ENCODE peak calls at places on chromosomes 1 and 21, in eight cellular contexts. N, T, U, X, P, C, B and E are unnamed samples.

GRCh38 chr1:25028910-25029599 is 99.0 kb upstream of the RUNX3 start:
- DNase-seq in N (no peak), T (no peak), U (no peak), X (no peak), P (no peak), C (no peak), B (peak), E (no peak)

GRCh38 chr21:29133241-29133640 is 2.8 kb downstream of the MAP3K7CL start:
- DNase-seq in N (no peak), T (no peak), U (no peak), X (no peak), P (no peak), C (no peak), B (no peak), E (no peak)

GRCh38 chr1:57845041-57845440 is 421.2 kb upstream of the DAB1 start:
- DNase-seq in N (no peak), T (no peak), U (no peak), X (peak), P (peak), C (no peak), B (no peak), E (no peak)

GRCh38 chr21:33373451-33373850 is 29.8 kb upstream of the IFNGR2 start:
- DNase-seq in N (peak), T (no peak), U (no peak), X (no peak), P (no peak), C (no peak), B (no peak), E (no peak)

GRCh38 chr1:39214998-39215873 is 10.7 kb downstream of the MACF1 start:
- DNase-seq in N (no peak), T (no peak), U (no peak), X (no peak), P (no peak), C (peak), B (peak), E (peak)

GRCh38 chr1:161506336-161507223 is 1.3 kb downstream of the FCGR2A start:
- DNase-seq in N (peak), T (no peak), U (no peak), X (no peak), P (peak), C (no peak), B (peak), E (peak)

GRCh38 chr21:20783611-20784010 is 214.6 kb upstream of the NCAM2 start:
- DNase-seq in N (no peak), T (no peak), U (no peak), X (no peak), P (no peak), C (no peak), B (no peak), E (no peak)

GRCh38 chr1:50369830-50370229 is 53.4 kb downstream of the DMRTA2 start:
- DNase-seq in N (no peak), T (no peak), U (no peak), X (no peak), P (no peak), C (no peak), B (peak), E (no peak)

GRCh38 chr1:150272379-150272840 is at the start of gene C1orf54:
- DNase-seq in N (no peak), T (no peak), U (no peak), X (peak), P (peak), C (no peak), B (peak), E (no peak)

GRCh38 chr1:74343191-74343590 is 108.0 kb downstream of the TNNI3K start:
- DNase-seq in N (no peak), T (no peak), U (no peak), X (no peak), P (no peak), C (no peak), B (no peak), E (no peak)

GRCh38 chr1:172966844-172967540 is 83.7 kb downstream of the TNFSF18 start:
- DNase-seq in N (no peak), T (no peak), U (no peak), X (no peak), P (peak), C (no peak), B (no peak), E (no peak)

GRCh38 chr1:247885011-247885410 is 10.4 kb upstream of the OR2W3 start:
- DNase-seq in N (no peak), T (no peak), U (no peak), X (no peak), P (no peak), C (no peak), B (no peak), E (no peak)

GRCh38 chr1:40248429-40248828 is 692 bp downstream of the TMCO2 start:
- DNase-seq in N (no peak), T (no peak), U (no peak), X (no peak), P (peak), C (no peak), B (no peak), E (no peak)

GRCh38 chr21:35578831-35579470 is 481.4 kb downstream of the SETD4 start:
- DNase-seq in N (no peak), T (no peak), U (no peak), X (no peak), P (peak), C (no peak), B (no peak), E (no peak)

GRCh38 chr1:25622526-25622925 is 5.9 kb downstream of the MAN1C1 start:
- DNase-seq in N (no peak), T (no peak), U (no peak), X (no peak), P (no peak), C (no peak), B (no peak), E (no peak)

GRCh38 chr1:3773572-3774502 is 1.3 kb downstream of the SMIM1 start:
- DNase-seq in N (no peak), T (no peak), U (no peak), X (no peak), P (no peak), C (peak), B (no peak), E (no peak)

GRCh38 chr1:67557731-67558448 is 127.1 kb upstream of the GADD45A start:
- DNase-seq in N (no peak), T (no peak), U (no peak), X (no peak), P (no peak), C (no peak), B (peak), E (no peak)

GRCh38 chr1:67555487-67556296 is 125.5 kb upstream of the SERBP1 start:
- DNase-seq in N (no peak), T (no peak), U (no peak), X (no peak), P (no peak), C (no peak), B (no peak), E (no peak)

GRCh38 chr1:67551375-67551774 is 121.2 kb upstream of the SERBP1 start:
- DNase-seq in N (no peak), T (no peak), U (no peak), X (no peak), P (no peak), C (no peak), B (no peak), E (no peak)

GRCh38 chr1:67556297-67556900 is 126.2 kb upstream of the SERBP1 start:
- DNase-seq in N (no peak), T (no peak), U (no peak), X (no peak), P (no peak), C (no peak), B (no peak), E (no peak)

GRCh38 chr1:67552336-67552759 is 122.1 kb upstream of the SERBP1 start:
- DNase-seq in N (no peak), T (no peak), U (peak), X (no peak), P (no peak), C (peak), B (no peak), E (no peak)
- TF ChIP-seq CTCF in N (no peak), T (no peak), U (no peak), X (no peak), P (no peak), C (no peak), B (no peak), E (no peak)

GRCh38 chr1:23551849-23552248 is 7.5 kb downstream of the ID3 start:
- DNase-seq in N (no peak), T (no peak), U (no peak), X (no peak), P (no peak), C (no peak), B (no peak), E (no peak)
- TF ChIP-seq CTCF in N (no peak), T (no peak), U (no peak), X (no peak), P (no peak), C (no peak), B (no peak), E (no peak)

GRCh38 chr1:104125935-104126334 is 376.2 kb downstream of the AMY1C start:
- DNase-seq in N (no peak), T (no peak), U (no peak), X (no peak), P (no peak), C (no peak), B (no peak), E (no peak)

GRCh38 chr1:104125226-104125625 is 375.5 kb downstream of the AMY1C start:
- DNase-seq in N (no peak), T (no peak), U (no peak), X (no peak), P (no peak), C (no peak), B (no peak), E (no peak)

GRCh38 chr1:104120488-104120887 is 370.8 kb downstream of the AMY1C start:
- DNase-seq in N (no peak), T (no peak), U (no peak), X (no peak), P (no peak), C (no peak), B (no peak), E (no peak)
- TF ChIP-seq CTCF in N (no peak), T (no peak), U (no peak), X (no peak), P (no peak), C (no peak), B (no peak), E (no peak)

DNA sequence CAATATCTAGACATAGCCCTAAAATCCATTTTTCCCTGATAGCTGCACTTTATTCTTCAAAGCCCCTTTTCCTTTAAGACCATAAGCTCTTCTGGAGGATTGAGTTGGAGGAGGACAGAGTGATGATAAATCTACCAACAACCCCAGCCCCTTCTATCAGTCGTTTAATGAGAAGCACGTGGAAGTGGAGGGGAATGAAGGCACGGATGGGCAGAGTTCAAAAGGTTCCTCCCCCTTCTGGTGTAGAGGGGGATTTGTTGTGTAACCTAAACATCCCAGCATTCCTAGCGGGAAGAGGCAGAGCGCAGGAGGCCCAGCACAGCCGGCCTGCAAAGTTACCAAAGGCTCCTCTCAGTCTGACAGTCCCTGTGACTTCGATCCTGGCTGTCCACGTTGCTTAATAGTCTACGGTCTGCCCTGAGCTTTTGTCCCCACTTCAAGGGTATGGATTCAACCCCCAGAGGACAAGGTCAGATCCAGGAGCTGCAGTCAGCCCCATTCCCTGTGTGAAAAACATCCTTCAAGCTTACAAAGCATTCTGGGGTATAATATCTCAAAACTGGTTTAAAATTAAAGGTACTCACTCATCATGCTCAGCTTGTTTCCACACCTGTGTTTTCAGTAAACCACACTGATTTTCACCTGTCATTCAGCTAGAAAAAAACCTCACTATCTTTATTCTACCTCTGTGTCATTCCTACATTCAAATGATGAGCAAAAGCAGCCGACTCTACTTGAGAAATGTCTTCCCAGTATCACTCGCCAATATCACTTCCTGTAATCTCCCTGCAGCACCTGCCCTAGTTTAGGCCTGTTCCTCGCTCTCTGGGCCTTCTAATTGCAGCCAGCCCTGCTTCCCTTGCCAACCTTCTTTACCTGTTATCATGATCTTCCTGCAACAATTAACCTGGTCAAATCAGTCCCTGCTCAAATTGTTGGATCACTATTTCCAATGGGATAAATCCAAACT is 117.9 kb downstream of the PLPP3 start:
- DNase-seq in N (no peak), T (no peak), U (no peak), X (no peak), P (no peak), C (no peak), B (no peak), E (no peak)
- TF ChIP-seq CTCF in N (no peak), T (no peak), U (no peak), X (no peak), P (no peak), C (no peak), B (no peak), E (no peak)

GRCh38 chr21:44802396-44803153 is 955 bp upstream of the UBE2G2 start:
- DNase-seq in N (no peak), T (no peak), U (no peak), X (no peak), P (no peak), C (no peak), B (peak), E (no peak)

GRCh38 chr21:44803651-44804050 is 2.0 kb upstream of the UBE2G2 start:
- DNase-seq in N (no peak), T (no peak), U (no peak), X (no peak), P (no peak), C (no peak), B (no peak), E (no peak)

GRCh38 chr21:44800103-44800502 is 1.5 kb downstream of the UBE2G2 start:
- DNase-seq in N (no peak), T (no peak), U (peak), X (no peak), P (peak), C (no peak), B (peak), E (no peak)

GRCh38 chr21:44801468-44802395 is at the start of gene UBE2G2:
- DNase-seq in N (peak), T (no peak), U (peak), X (peak), P (peak), C (peak), B (peak), E (peak)

GRCh38 chr21:44800971-44801467 is 601 bp downstream of the UBE2G2 start:
- DNase-seq in N (no peak), T (no peak), U (no peak), X (no peak), P (peak), C (no peak), B (peak), E (peak)
- TF ChIP-seq CTCF in N (peak), T (peak), U (peak), X (peak), P (no peak), C (no peak), B (peak), E (peak)

DNA sequence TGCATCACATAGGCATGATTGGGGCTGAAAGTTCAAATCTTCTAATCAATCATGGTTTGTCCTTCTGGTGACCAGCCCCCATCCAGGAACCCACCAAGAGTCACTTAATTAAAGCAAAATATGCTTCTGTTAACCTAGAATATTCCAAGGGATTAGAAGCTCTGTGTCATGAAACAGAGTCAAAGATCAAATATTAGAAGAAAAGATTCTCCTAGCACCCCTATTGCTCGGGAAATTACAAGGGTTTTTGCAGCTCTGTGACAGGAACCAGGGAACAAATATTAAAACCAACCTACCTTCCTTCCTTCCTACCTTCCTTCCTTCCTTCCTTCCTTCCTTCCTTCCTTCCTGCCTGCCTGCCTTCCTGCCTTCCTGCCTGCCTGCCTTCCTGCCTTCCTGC is 31.8 kb upstream of the ACTN2 start:
- DNase-seq in N (no peak), T (no peak), U (no peak), X (no peak), P (no peak), C (no peak), B (no peak), E (no peak)
- TF ChIP-seq CTCF in N (no peak), T (no peak), U (no peak), X (no peak), P (no peak), C (no peak), B (no peak), E (no peak)

GRCh38 chr1:182301467-182302198 is 90.0 kb downstream of the GLUL start:
- DNase-seq in N (no peak), T (no peak), U (peak), X (peak), P (peak), C (no peak), B (peak), E (no peak)
- TF ChIP-seq CTCF in N (no peak), T (no peak), U (peak), X (no peak), P (no peak), C (no peak), B (no peak), E (no peak)

DNA sequence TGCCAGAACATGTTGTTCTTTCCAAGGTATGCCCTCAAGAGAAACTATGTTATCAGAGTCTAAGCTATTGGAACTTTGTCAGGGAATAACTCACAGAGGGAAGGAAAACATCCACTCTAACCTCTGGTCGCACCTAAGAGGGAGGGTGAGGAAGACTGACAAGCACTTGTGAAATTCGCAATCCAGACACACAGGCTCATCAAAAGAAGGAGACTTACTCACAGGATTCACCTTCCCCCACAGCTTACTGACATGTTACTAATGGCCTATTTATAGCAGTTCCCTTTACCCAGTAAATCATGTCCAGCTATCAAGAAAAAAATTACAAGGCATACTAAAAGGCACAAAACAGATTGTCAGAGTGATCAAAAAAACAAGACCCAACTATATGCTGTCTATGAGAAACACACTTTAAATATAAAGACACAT is 36.9 kb downstream of the WDR64 start:
- DNase-seq in N (no peak), T (no peak), U (no peak), X (peak), P (peak), C (no peak), B (no peak), E (no peak)
- TF ChIP-seq CTCF in N (no peak), T (no peak), U (no peak), X (no peak), P (no peak), C (no peak), B (no peak), E (no peak)